ENCODE peak calls at places on chromosomes 13 and 19, in seven cellular contexts. E is T follicular helper cell; G is endodermal cell; D is MCF 10A; L is neural crest cell; M is central memory CD4-positive, alpha-beta T cell; A is stimulated activated naive CD8-positive, alpha-beta T cell treated with anti-CD3 and anti-CD28 coated beads, Interleukin-15, Interleukin-2, amounts not matched to agents 100 U/mL and 50 U/mL, for 24 hours. B is an unnamed sample.

GRCh38 chr13:52051400-52051799 is 26.9 kb downstream of the UTP14C start:
- DNase-seq in M (no peak), E (no peak), D (no peak), L (no peak), G (no peak), A (no peak), B (no peak)

GRCh38 chr19:40962460-40962961 is 28.6 kb upstream of the CYP2B6 start:
- DNase-seq in M (no peak), E (no peak), A (no peak), L (no peak), D (peak), G (no peak), B (no peak)

GRCh38 chr19:48896191-48896720 is 2.3 kb downstream of the TULP2 start:
- DNase-seq in G (peak), E (no peak), A (peak), M (no peak), L (peak), D (no peak), B (peak)

GRCh38 chr19:4557186-4557970 is 2.1 kb downstream of the SEMA6B start:
- DNase-seq in L (no peak), M (no peak), A (peak), G (peak), E (no peak), D (peak), B (peak)

GRCh38 chr19:57802269-57802668 is 12.4 kb downstream of the ZNF552 start:
- DNase-seq in A (no peak), D (no peak), E (no peak), L (no peak), M (no peak), G (peak), B (no peak)

GRCh38 chr13:39016789-39017188 is 21.1 kb downstream of the PROSER1 start:
- DNase-seq in G (peak), M (no peak), D (peak), A (no peak), L (peak), E (no peak), B (peak)

GRCh38 chr13:48686810-48687209 is 33.1 kb downstream of the CYSLTR2 start:
- DNase-seq in M (no peak), E (no peak), G (no peak), L (no peak), D (no peak), A (no peak), B (no peak)

GRCh38 chr13:113857531-113858195 is 6.2 kb downstream of the GAS6 start:
- DNase-seq in E (no peak), L (no peak), G (peak), D (no peak), M (no peak), A (no peak), B (peak)

GRCh38 chr19:35107541-35107939 is 8.1 kb upstream of the FXYD3 start:
- DNase-seq in G (no peak), L (peak), D (peak), E (no peak), M (no peak), A (peak), B (peak)

GRCh38 chr19:39802958-39803357 is 24.3 kb downstream of the LEUTX start:
- DNase-seq in L (no peak), M (no peak), E (no peak), D (no peak), G (no peak), A (no peak), B (peak)

GRCh38 chr19:29793116-29793727 is 18.6 kb upstream of the CCNE1 start:
- DNase-seq in L (no peak), E (no peak), M (no peak), G (peak), D (no peak), A (no peak), B (no peak)

B was measured in ELF-1.